ENCODE peak calls at places on chromosomes 7 and 10, in eight cellular contexts. One of them, this sample, is unnamed.

GRCh38 chr7:6107924-6108323 is 76.7 kb downstream of the ANKRD61 start:
- DNase-seq in sigmoid colon: peak
- DNase-seq in fibroblast of mammary gland: no peak
- DNase-seq in stomach: no peak
- DNase-seq in nephron progenitor cell: no peak
- DNase-seq in esophagus squamous epithelium: no peak
- DNase-seq in Calu3: no peak
- DNase-seq in GM12864: no peak
- DNase-seq in this sample: peak

GRCh38 chr7:91424372-91424771 is 160.1 kb downstream of the FZD1 start:
- DNase-seq in GM12864: no peak
- DNase-seq in stomach: no peak
- DNase-seq in fibroblast of mammary gland: no peak
- DNase-seq in esophagus squamous epithelium: no peak
- DNase-seq in sigmoid colon: no peak
- DNase-seq in Calu3: no peak
- DNase-seq in nephron progenitor cell: peak
- DNase-seq in this sample: no peak

GRCh38 chr7:47100815-47101435 is 481.0 kb downstream of the TNS3 start:
- DNase-seq in nephron progenitor cell: peak
- DNase-seq in stomach: peak
- DNase-seq in Calu3: peak
- DNase-seq in fibroblast of mammary gland: peak
- DNase-seq in esophagus squamous epithelium: no peak
- DNase-seq in GM12864: no peak
- DNase-seq in sigmoid colon: no peak
- DNase-seq in this sample: no peak

GRCh38 chr10:85447690-85448089 is 918.9 kb downstream of the GRID1 start:
- DNase-seq in sigmoid colon: no peak
- DNase-seq in Calu3: no peak
- DNase-seq in GM12864: no peak
- DNase-seq in fibroblast of mammary gland: no peak
- DNase-seq in nephron progenitor cell: no peak
- DNase-seq in stomach: no peak
- DNase-seq in esophagus squamous epithelium: no peak
- DNase-seq in this sample: no peak

GRCh38 chr10:49418328-49418727 is 22.4 kb upstream of the DRGX start:
- DNase-seq in esophagus squamous epithelium: no peak
- DNase-seq in nephron progenitor cell: no peak
- DNase-seq in GM12864: no peak
- DNase-seq in sigmoid colon: no peak
- DNase-seq in stomach: no peak
- DNase-seq in fibroblast of mammary gland: no peak
- DNase-seq in Calu3: no peak
- DNase-seq in this sample: no peak

GRCh38 chr10:120423350-120424197 is 33.5 kb upstream of the PLPP4 start:
- DNase-seq in nephron progenitor cell: peak
- DNase-seq in stomach: peak
- DNase-seq in fibroblast of mammary gland: peak
- DNase-seq in Calu3: peak
- DNase-seq in sigmoid colon: no peak
- DNase-seq in esophagus squamous epithelium: no peak
- DNase-seq in GM12864: no peak
- DNase-seq in this sample: no peak

GRCh38 chr10:30984563-30985328 is 46.9 kb downstream of the ZNF438 start:
- DNase-seq in stomach: no peak
- DNase-seq in nephron progenitor cell: no peak
- DNase-seq in Calu3: no peak
- DNase-seq in fibroblast of mammary gland: peak
- DNase-seq in esophagus squamous epithelium: no peak
- DNase-seq in sigmoid colon: no peak
- DNase-seq in GM12864: no peak
- DNase-seq in this sample: no peak

GRCh38 chr10:117186832-117187615 is 10.3 kb upstream of the KCNK18 start:
- DNase-seq in Calu3: no peak
- DNase-seq in stomach: no peak
- DNase-seq in fibroblast of mammary gland: peak
- DNase-seq in esophagus squamous epithelium: no peak
- DNase-seq in nephron progenitor cell: no peak
- DNase-seq in sigmoid colon: peak
- DNase-seq in GM12864: no peak
- DNase-seq in this sample: no peak

GRCh38 chr10:104033401-104033930 is 52.2 kb downstream of the COL17A1 start:
- DNase-seq in stomach: no peak
- DNase-seq in esophagus squamous epithelium: no peak
- DNase-seq in nephron progenitor cell: no peak
- DNase-seq in GM12864: no peak
- DNase-seq in sigmoid colon: no peak
- DNase-seq in fibroblast of mammary gland: no peak
- DNase-seq in Calu3: no peak
- DNase-seq in this sample: no peak

GRCh38 chr10:86261933-86262665 is 104.5 kb downstream of the GRID1 start:
- DNase-seq in esophagus squamous epithelium: no peak
- DNase-seq in Calu3: peak
- DNase-seq in sigmoid colon: peak
- DNase-seq in stomach: peak
- DNase-seq in fibroblast of mammary gland: no peak
- DNase-seq in nephron progenitor cell: peak
- DNase-seq in GM12864: peak
- DNase-seq in this sample: peak

GRCh38 chr10:16559236-16559773 is 37.6 kb upstream of the C1QL3 start:
- DNase-seq in fibroblast of mammary gland: no peak
- DNase-seq in GM12864: no peak
- DNase-seq in sigmoid colon: no peak
- DNase-seq in esophagus squamous epithelium: no peak
- DNase-seq in nephron progenitor cell: no peak
- DNase-seq in Calu3: no peak
- DNase-seq in stomach: no peak
- DNase-seq in this sample: no peak

DNA sequence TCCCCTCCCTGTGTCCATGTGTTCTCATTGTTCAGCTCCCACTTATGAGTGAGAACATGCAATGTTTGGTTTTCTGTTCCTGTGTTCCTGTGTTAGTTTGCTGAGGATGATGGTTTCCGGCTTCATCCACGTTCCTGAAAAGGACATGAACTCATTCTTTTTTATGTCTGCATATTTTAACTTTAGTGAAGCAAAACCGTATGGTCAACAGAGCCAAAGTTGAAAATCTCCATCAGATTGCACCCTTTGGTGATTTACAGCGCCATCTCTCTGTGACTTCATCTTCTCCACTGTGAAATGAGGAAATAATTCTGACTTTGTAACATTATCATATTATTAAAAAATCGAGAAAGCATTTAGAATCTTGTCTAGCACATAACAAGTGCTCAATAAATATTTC is 132.3 kb upstream of the PLXDC2 start:
- DNase-seq in nephron progenitor cell: no peak
- DNase-seq in sigmoid colon: no peak
- DNase-seq in fibroblast of mammary gland: no peak
- DNase-seq in Calu3: no peak
- DNase-seq in GM12864: no peak
- DNase-seq in esophagus squamous epithelium: no peak
- DNase-seq in stomach: no peak
- DNase-seq in this sample: no peak
- TF ChIP-seq CTCF in nephron progenitor cell: no peak
- TF ChIP-seq CTCF in sigmoid colon: no peak
- TF ChIP-seq CTCF in fibroblast of mammary gland: peak
- TF ChIP-seq CTCF in Calu3: no peak
- TF ChIP-seq CTCF in GM12864: no peak
- TF ChIP-seq CTCF in esophagus squamous epithelium: no peak
- TF ChIP-seq CTCF in stomach: no peak
- TF ChIP-seq CTCF in this sample: peak

DNA sequence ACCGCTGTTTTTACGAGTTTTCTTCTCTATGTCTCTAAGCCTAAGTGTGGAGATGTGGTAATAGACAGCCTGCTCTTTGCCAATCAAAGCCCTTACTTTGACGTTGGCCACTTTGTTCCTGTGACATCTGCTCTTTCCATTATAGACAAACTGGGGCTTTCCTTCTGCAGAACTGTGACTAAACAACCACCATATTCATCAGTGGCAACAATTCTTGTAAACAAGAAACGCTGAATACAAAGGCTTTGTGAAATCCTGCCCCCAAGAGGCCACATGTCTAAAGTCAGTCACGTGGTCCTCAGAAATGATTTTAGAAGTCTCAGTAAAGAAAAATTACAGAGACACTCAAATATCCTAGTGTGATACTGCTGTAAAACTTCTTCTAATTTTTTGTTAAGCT is 59.6 kb upstream of the CAPZA2 start:
- DNase-seq in stomach: no peak
- DNase-seq in nephron progenitor cell: no peak
- DNase-seq in GM12864: peak
- DNase-seq in fibroblast of mammary gland: peak
- DNase-seq in Calu3: peak
- DNase-seq in esophagus squamous epithelium: no peak
- DNase-seq in sigmoid colon: no peak
- DNase-seq in this sample: no peak
- TF ChIP-seq CTCF in stomach: peak
- TF ChIP-seq CTCF in nephron progenitor cell: peak
- TF ChIP-seq CTCF in GM12864: peak
- TF ChIP-seq CTCF in fibroblast of mammary gland: peak
- TF ChIP-seq CTCF in Calu3: no peak
- TF ChIP-seq CTCF in esophagus squamous epithelium: peak
- TF ChIP-seq CTCF in sigmoid colon: peak
- TF ChIP-seq CTCF in this sample: peak

GRCh38 chr7:116671681-116672595 is at the start of gene MET:
- DNase-seq in Calu3: peak
- DNase-seq in sigmoid colon: peak
- DNase-seq in GM12864: peak
- DNase-seq in stomach: peak
- DNase-seq in esophagus squamous epithelium: no peak
- DNase-seq in nephron progenitor cell: peak
- DNase-seq in fibroblast of mammary gland: peak
- DNase-seq in this sample: peak
- TF ChIP-seq CTCF in Calu3: peak
- TF ChIP-seq CTCF in sigmoid colon: peak
- TF ChIP-seq CTCF in GM12864: peak
- TF ChIP-seq CTCF in stomach: peak
- TF ChIP-seq CTCF in esophagus squamous epithelium: peak
- TF ChIP-seq CTCF in nephron progenitor cell: peak
- TF ChIP-seq CTCF in fibroblast of mammary gland: peak
- TF ChIP-seq CTCF in this sample: peak

GRCh38 chr10:101260764-101261341 is 31.6 kb upstream of the LBX1 start:
- DNase-seq in sigmoid colon: no peak
- DNase-seq in Calu3: no peak
- DNase-seq in esophagus squamous epithelium: no peak
- DNase-seq in GM12864: no peak
- DNase-seq in fibroblast of mammary gland: no peak
- DNase-seq in stomach: no peak
- DNase-seq in nephron progenitor cell: peak
- DNase-seq in this sample: no peak
- TF ChIP-seq CTCF in sigmoid colon: no peak
- TF ChIP-seq CTCF in Calu3: no peak
- TF ChIP-seq CTCF in esophagus squamous epithelium: no peak
- TF ChIP-seq CTCF in GM12864: no peak
- TF ChIP-seq CTCF in fibroblast of mammary gland: no peak
- TF ChIP-seq CTCF in stomach: no peak
- TF ChIP-seq CTCF in nephron progenitor cell: no peak
- TF ChIP-seq CTCF in this sample: no peak

GRCh38 chr10:92747600-92747999 is 57.8 kb downstream of the HHEX start:
- DNase-seq in sigmoid colon: no peak
- DNase-seq in esophagus squamous epithelium: no peak
- DNase-seq in fibroblast of mammary gland: no peak
- DNase-seq in nephron progenitor cell: no peak
- DNase-seq in GM12864: no peak
- DNase-seq in stomach: no peak
- DNase-seq in Calu3: no peak
- DNase-seq in this sample: no peak
- TF ChIP-seq CTCF in sigmoid colon: no peak
- TF ChIP-seq CTCF in esophagus squamous epithelium: no peak
- TF ChIP-seq CTCF in fibroblast of mammary gland: no peak
- TF ChIP-seq CTCF in nephron progenitor cell: no peak
- TF ChIP-seq CTCF in GM12864: no peak
- TF ChIP-seq CTCF in stomach: no peak
- TF ChIP-seq CTCF in Calu3: no peak
- TF ChIP-seq CTCF in this sample: no peak

DNA sequence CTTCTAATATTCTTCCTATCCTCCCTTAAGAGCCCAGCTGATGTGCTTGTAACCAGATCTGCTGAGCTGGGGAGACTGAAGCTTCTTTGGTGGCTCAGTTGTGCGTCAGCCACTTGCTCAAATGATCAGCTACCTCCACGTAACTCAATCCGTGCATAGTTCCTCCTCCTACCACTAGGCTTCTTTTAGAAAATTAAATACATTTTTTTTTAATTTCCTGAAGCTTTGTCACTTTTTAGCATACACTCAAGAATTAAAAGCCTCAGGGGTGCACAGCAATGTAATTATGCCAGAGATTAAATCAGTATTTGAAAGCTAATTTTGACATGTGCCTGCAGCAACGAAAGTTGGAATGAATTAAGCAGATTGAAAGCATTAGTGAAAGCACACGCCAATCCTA is 20.4 kb upstream of the PRLHR start:
- DNase-seq in stomach: no peak
- DNase-seq in GM12864: no peak
- DNase-seq in Calu3: no peak
- DNase-seq in sigmoid colon: no peak
- DNase-seq in fibroblast of mammary gland: peak
- DNase-seq in esophagus squamous epithelium: no peak
- DNase-seq in nephron progenitor cell: no peak
- DNase-seq in this sample: no peak
- TF ChIP-seq CTCF in stomach: no peak
- TF ChIP-seq CTCF in GM12864: peak
- TF ChIP-seq CTCF in Calu3: no peak
- TF ChIP-seq CTCF in sigmoid colon: no peak
- TF ChIP-seq CTCF in fibroblast of mammary gland: no peak
- TF ChIP-seq CTCF in esophagus squamous epithelium: no peak
- TF ChIP-seq CTCF in nephron progenitor cell: no peak
- TF ChIP-seq CTCF in this sample: peak

DNA sequence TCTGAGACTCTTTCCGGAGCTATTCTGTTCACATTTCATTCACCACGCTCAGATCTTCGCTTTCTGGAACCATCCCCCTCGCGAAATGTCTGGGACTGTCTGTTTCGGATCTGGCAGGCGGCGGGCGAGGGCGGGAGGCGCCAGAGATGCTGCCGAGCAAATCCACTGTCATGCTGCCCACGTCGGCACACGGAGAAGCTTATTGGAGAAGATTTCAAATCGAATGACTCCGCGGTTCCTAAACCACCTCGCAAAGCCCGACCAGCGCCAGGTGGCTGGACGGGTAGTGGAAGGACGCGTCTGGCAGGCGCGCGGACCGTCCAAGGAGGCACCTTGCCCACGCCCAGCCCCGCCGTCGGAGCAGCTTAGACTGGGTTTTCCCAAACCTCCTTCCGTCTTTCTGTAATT is 1.6 kb upstream of the OSBPL3 start:
- DNase-seq in Calu3: peak
- DNase-seq in fibroblast of mammary gland: peak
- DNase-seq in stomach: peak
- DNase-seq in nephron progenitor cell: peak
- DNase-seq in sigmoid colon: peak
- DNase-seq in esophagus squamous epithelium: no peak
- DNase-seq in GM12864: no peak
- DNase-seq in this sample: no peak
- TF ChIP-seq CTCF in Calu3: no peak
- TF ChIP-seq CTCF in fibroblast of mammary gland: no peak
- TF ChIP-seq CTCF in stomach: no peak
- TF ChIP-seq CTCF in nephron progenitor cell: no peak
- TF ChIP-seq CTCF in sigmoid colon: no peak
- TF ChIP-seq CTCF in esophagus squamous epithelium: no peak
- TF ChIP-seq CTCF in GM12864: no peak
- TF ChIP-seq CTCF in this sample: peak